ENCODE peak calls at places on chromosomes 12 and 14, in eight cellular contexts. F, X, U, M, S, O, W and V are unnamed samples.

GRCh38 chr14:71466251-71466650 is 466.0 kb upstream of the RGS6 start:
- DNase-seq in F (no peak), X (no peak), U (no peak), M (no peak), S (no peak), O (no peak), W (no peak), V (no peak)

GRCh38 chr12:25377475-25378179 is 126.9 kb upstream of the KRAS start:
- DNase-seq in F (peak; percentile 63), X (no peak), U (peak; percentile 40), M (no peak), S (no peak), O (peak; percentile 46), W (no peak), V (no peak)

GRCh38 chr14:105862581-105863239 is 336.3 kb downstream of the TMEM121 start:
- DNase-seq in F (no peak), X (no peak), U (no peak), M (peak; percentile 8), S (no peak), O (peak; percentile 3), W (peak; percentile 24), V (no peak)

GRCh38 chr14:35336171-35337073 is 44.2 kb downstream of the PSMA6 start:
- DNase-seq in F (peak; percentile 59), X (peak; percentile 47), U (peak; percentile 22), M (peak; percentile 94), S (no peak), O (peak; percentile 88), W (no peak), V (no peak)

GRCh38 chr14:86450075-86450474 is 920.1 kb downstream of the FLRT2 start:
- DNase-seq in F (no peak), X (no peak), U (no peak), M (no peak), S (no peak), O (no peak), W (no peak), V (no peak)

GRCh38 chr14:75605916-75606315 is 27.5 kb downstream of the FLVCR2 start:
- DNase-seq in F (no peak), X (no peak), U (no peak), M (no peak), S (no peak), O (no peak), W (no peak), V (no peak)

GRCh38 chr14:59199205-59199604 is 10.7 kb downstream of the DAAM1 start:
- DNase-seq in F (no peak), X (no peak), U (peak; percentile 32), M (no peak), S (no peak), O (no peak), W (no peak), V (no peak)

GRCh38 chr14:68753696-68754095 is 39.2 kb downstream of the ZFP36L1 start:
- DNase-seq in F (no peak), X (no peak), U (no peak), M (no peak), S (no peak), O (no peak), W (no peak), V (no peak)

GRCh38 chr12:13339538-13339937 is 143.0 kb downstream of the EMP1 start:
- DNase-seq in F (no peak), X (no peak), U (no peak), M (no peak), S (peak; percentile 91), O (no peak), W (no peak), V (no peak)

GRCh38 chr14:21735639-21736307 is 62.2 kb upstream of the OR4E1 start:
- DNase-seq in F (no peak), X (no peak), U (no peak), M (no peak), S (no peak), O (no peak), W (no peak), V (no peak)
- TF ChIP-seq CTCF in F (no peak), X (no peak), U (no peak), M (no peak), S (no peak), O (no peak), W (no peak), V (no peak)

GRCh38 chr14:99479903-99480855 is 480 bp downstream of the SETD3 start:
- DNase-seq in F (peak; percentile 16), X (peak; percentile 35), U (peak; percentile 63), M (peak; percentile 67), S (peak; percentile 13), O (peak; percentile 79), W (peak; percentile 64), V (peak; percentile 33)
- TF ChIP-seq CTCF in F (peak; percentile 27), X (no peak), U (no peak), M (peak; percentile 4), S (peak; percentile 9), O (peak; percentile 59), W (no peak), V (no peak)

DNA sequence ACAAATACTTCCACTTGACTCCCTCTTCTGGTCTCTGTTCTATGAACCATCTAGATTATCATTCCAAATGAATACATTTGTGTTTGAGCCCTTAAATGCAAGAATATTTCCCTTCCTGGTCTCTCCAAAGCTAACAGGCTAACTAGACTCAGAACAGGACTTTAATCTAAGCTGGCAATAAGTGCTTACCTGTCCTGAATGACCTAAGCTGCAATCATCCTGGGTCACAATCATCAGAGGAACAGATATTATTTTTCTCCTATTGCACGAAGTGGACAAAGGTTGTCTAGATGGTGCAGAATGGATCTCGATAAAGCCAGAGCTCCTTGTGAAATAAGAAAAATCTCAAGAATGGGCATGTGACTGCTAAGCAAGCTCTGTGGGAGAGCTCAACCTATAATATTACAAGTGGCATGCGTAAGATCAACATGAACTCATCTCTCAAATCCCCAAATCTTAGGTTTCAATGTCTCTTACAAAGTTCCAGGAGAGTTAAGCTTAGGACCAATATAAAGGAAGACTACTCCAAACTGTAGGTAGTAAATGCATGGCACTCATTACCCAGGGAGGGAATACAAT is 10.6 kb upstream of the NUMB start:
- DNase-seq in F (no peak), X (no peak), U (no peak), M (no peak), S (no peak), O (no peak), W (no peak), V (no peak)
- TF ChIP-seq CTCF in F (no peak), X (no peak), U (no peak), M (no peak), S (no peak), O (no peak), W (no peak), V (no peak)

GRCh38 chr12:52769354-52769753 is 7.8 kb downstream of the KRT76 start:
- DNase-seq in F (no peak), X (no peak), U (no peak), M (no peak), S (no peak), O (no peak), W (no peak), V (no peak)
- TF ChIP-seq CTCF in F (no peak), X (no peak), U (no peak), M (no peak), S (no peak), O (no peak), W (no peak), V (no peak)

GRCh38 chr14:101229666-101230065 is 326.1 kb upstream of the RTL1 start:
- DNase-seq in F (no peak), X (no peak), U (no peak), M (no peak), S (no peak), O (peak; percentile 20), W (no peak), V (no peak)

GRCh38 chr14:101226265-101226602 is 322.7 kb upstream of the RTL1 start:
- DNase-seq in F (no peak), X (no peak), U (no peak), M (no peak), S (no peak), O (peak; percentile 25), W (peak; percentile 9), V (no peak)

GRCh38 chr14:101228949-101229541 is 325.5 kb upstream of the RTL1 start:
- DNase-seq in F (no peak), X (no peak), U (no peak), M (peak; percentile 8), S (no peak), O (peak; percentile 48), W (no peak), V (no peak)

GRCh38 chr14:101226603-101227425 is 323.3 kb upstream of the RTL1 start:
- DNase-seq in F (no peak), X (no peak), U (no peak), M (no peak), S (no peak), O (peak; percentile 37), W (peak; percentile 9), V (no peak)

DNA sequence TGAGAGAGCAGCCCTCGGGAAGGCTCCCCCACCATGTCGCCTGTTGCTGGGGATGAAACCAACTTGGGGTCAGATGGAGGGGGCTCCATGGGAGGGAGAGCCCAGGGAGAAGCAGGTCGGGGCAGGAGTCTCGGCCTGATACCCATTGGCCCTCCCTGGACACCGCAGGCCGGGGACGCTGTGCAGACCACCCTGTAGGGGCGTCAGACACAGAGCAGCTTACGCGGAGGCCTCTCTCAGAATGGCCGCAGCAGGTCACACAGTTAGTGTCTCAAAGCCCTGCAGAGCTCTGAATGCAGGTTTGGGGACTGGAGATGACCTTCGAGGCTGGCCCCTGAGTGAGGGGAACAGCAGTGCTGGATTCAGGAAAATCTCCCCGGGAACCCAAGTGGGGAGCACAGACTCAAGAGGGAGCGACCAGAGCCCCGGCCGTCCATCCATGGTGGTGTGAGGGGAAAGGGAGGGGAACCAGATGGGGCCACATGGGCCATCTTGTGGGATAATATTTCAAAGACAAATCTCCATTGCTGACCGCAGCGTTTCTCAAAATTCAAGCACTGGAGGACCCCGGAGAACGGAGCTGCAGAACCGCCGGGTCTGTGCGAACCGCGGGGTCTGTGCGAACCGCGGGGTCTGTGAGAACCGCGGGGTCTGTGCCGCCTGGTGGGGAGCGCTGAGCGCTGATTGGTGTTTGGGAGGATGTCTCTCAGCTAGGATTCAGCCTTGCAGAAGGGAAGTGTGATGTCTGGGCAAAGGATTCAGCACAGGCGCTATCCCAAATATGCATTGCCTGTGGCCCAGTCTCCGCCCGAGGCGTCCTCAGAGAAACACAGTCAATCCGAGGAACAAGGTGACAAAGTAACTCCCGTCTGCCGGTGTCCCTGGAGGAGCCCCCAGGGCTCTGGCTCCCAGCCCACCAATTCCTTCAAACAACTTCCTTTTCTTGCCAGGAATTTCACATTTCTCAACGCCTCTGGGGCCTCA is 324.4 kb upstream of the RTL1 start:
- DNase-seq in F (no peak), X (no peak), U (no peak), M (no peak), S (no peak), O (peak; percentile 41), W (no peak), V (no peak)
- TF ChIP-seq CTCF in F (no peak), X (no peak), U (no peak), M (no peak), S (no peak), O (no peak), W (no peak), V (no peak)